ENCODE peak calls at places on chromosomes 16 and 17, in five cellular contexts. S is heart left ventricle, Z is stomach, W is breast epithelium, X is HepG2. T is an unnamed sample. For H3K9me3 and H3K36me3, the result is how much of the 10 kb centered on the place peaks cover.

GRCh38 chr17:31564883-31565297 is 173.4 kb downstream of the RAB11FIP4 start:
- DNase-seq in S (peak), W (peak), Z (no peak), X (no peak), T (no peak)

GRCh38 chr17:10115536-10115932 is 82.9 kb downstream of the GAS7 start:
- DNase-seq in W (no peak), Z (no peak), S (no peak), X (no peak), T (no peak)

GRCh38 chr17:43900858-43901754 is 6.2 kb downstream of the MPP2 start:
- DNase-seq in S (no peak), Z (no peak), X (no peak), W (no peak), T (no peak)

GRCh38 chr16:60203525-60204124 is 1469.5 kb upstream of the GOT2 start:
- DNase-seq in W (no peak), S (no peak), X (no peak), Z (no peak), T (no peak)

GRCh38 chr17:14103821-14104220 is 34.5 kb downstream of the COX10 start:
- DNase-seq in W (no peak), S (no peak), Z (no peak), X (no peak), T (no peak)

GRCh38 chr16:57186630-57187507 is 740 bp downstream of the RSPRY1 start:
- DNase-seq in X (peak), Z (no peak), S (peak), W (no peak), T (peak)

GRCh38 chr16:77890075-77890474 is 101.7 kb downstream of the VAT1L start:
- DNase-seq in S (no peak), Z (no peak), W (no peak), X (no peak), T (no peak)

GRCh38 chr17:4007346-4008081 is 43.3 kb upstream of the ATP2A3 start:
- DNase-seq in Z (no peak), S (no peak), X (no peak), W (no peak), T (no peak)

GRCh38 chr16:81987706-81988105 is 23.6 kb downstream of the SDR42E1 start:
- DNase-seq in X (no peak), S (no peak), Z (peak), W (no peak), T (no peak)

GRCh38 chr16:8788578-8789172 is 8.8 kb downstream of the TMEM186 start:
- DNase-seq in W (no peak), X (peak), Z (no peak), S (no peak), T (no peak)

GRCh38 chr16:634996-635395 is 1.1 kb downstream of the METTL26 start:
- DNase-seq in W (no peak), X (no peak), S (no peak), Z (no peak), T (peak)

GRCh38 chr16:56408379-56409098 is 16.8 kb downstream of the AMFR start:
- DNase-seq in X (peak), S (no peak), W (no peak), Z (no peak), T (no peak)

DNA sequence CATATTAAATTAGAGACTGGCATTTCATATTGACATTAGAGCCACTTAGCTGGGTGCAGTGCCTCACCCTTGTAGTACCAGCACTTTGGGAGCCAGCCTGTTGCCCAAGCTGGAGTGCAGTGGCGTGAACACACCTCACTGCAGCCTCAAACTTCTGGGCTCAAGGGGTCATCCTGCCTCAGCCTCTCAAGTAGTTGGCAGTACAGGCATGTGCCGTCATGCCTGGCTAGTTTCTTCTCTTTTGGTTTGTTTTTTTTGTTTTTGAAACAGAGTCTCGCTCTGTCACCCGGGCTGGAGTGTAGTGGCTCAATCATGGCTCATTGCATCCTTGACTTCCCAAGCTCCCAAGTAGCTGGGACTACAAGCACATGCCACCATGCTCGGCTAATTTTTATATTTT is 8.7 kb downstream of the PPM1E start:
- DNase-seq in X (no peak), Z (no peak), W (no peak), S (no peak), T (no peak)
- H3K9me3 ChIP-seq in X (under half), Z (under half), W (under half), S (under half), T (under half)

GRCh38 chr17:58337600-58338453 is 9.2 kb upstream of the TSPOAP1 start:
- DNase-seq in Z (peak), X (peak), S (peak), W (peak), T (peak)
- TF ChIP-seq POLR2A in Z (no peak), X (no peak), S (no peak), W (no peak), T (no peak)

GRCh38 chr17:42814633-42815399 is 9.3 kb downstream of the BECN1 start:
- DNase-seq in W (no peak), Z (no peak), X (no peak), S (no peak), T (no peak)
- H3K36me3 ChIP-seq in W (under half), Z (half or more), X (half or more), S (under half), T (under half)

GRCh38 chr16:3306078-3306477 is 781 bp downstream of the ZNF75A start:
- DNase-seq in S (no peak), X (no peak), Z (no peak), W (no peak), T (no peak)

GRCh38 chr16:3304370-3304769 is 860 bp downstream of the TIGD7 start:
- DNase-seq in S (no peak), X (no peak), W (no peak), Z (no peak), T (no peak)

GRCh38 chr16:3305109-3306068 is at the start of the genes TIGD7 and ZNF75A:
- DNase-seq in S (peak), Z (peak), W (peak), X (no peak), T (peak)
- H3K9me3 ChIP-seq in S (half or more), Z (under half), W (half or more), X (under half), T (under half)

DNA sequence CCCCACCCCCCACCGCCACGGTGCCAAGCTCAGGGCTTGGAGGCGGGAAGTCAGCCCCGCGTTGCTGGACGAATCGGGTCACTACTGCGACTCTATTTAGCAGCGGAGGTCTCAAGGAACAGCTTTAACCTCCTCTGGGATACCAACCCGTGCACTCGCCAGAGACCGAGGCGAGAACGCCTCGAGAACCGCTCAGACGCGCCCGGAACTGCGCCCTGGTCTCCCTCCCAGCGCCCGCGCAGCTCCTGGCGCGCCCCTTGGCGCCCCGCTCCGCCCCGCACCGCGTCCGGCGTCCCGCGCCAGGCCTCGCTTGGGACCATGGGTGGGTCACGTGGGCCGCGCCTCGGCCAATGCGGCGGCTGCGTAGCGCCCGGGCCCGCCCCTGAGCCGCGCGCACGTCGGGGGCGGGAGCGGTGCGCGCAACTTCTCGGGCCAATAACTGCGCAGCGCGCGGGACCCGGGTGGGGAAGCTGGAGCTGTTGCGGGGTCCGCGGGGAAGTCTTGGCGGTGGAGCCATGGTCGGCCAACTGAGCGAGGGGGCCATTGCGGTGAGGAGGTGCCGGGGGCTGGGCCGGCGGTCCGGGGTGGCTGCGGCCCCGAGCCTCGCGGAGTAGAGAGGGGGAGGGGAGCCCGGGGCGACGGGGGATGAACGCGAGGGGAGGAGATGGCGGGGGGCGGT is at the start of the genes RPA1 and SMYD4:
- DNase-seq in Z (peak), S (peak), X (peak), W (peak), T (peak)
- TF ChIP-seq POLR2A in Z (no peak), S (peak), X (peak), W (no peak), T (no peak)

T was measured in adrenal gland.